ENCODE peak calls at places on chromosomes 11 and 22, in ten cellular contexts. J is heart left ventricle, L is IMR-90, O is tibial nerve, X is cardiac muscle cell, H is OCI-LY7, S is PC-3, K is stomach, W is GM23338, P is colonic mucosa. Z is an unnamed sample. For H3K4me1, the result is how much of the 10 kb centered on the place peaks cover.

GRCh38 chr22:16961477-16962186 is 46.4 kb downstream of the GAB4 start:
- DNase-seq in J (no peak), L (no peak), O (no peak), X (no peak), H (no peak), S (no peak), K (no peak), W (no peak), P (no peak), Z (no peak)

GRCh38 chr11:17607572-17608570 is 60.8 kb downstream of the OTOG start:
- DNase-seq in J (peak), L (no peak), O (no peak), X (no peak), H (no peak), S (no peak), K (no peak), W (no peak), P (peak), Z (no peak)

GRCh38 chr11:130403301-130403804 is 25.1 kb downstream of the ADAMTS8 start:
- DNase-seq in J (peak), L (peak), O (no peak), X (peak), H (no peak), S (peak), K (no peak), W (peak), P (no peak), Z (no peak)

GRCh38 chr22:17767236-17768065 is 6.8 kb downstream of the BID start:
- DNase-seq in J (no peak), L (no peak), O (no peak), X (no peak), H (no peak), S (no peak), K (no peak), W (no peak), P (no peak), Z (no peak)

GRCh38 chr22:48576333-48577013 is 1251.2 kb downstream of the BRD1 start:
- DNase-seq in J (peak), L (no peak), O (no peak), X (no peak), H (no peak), S (no peak), K (no peak), W (peak), P (no peak), Z (peak)

GRCh38 chr11:77473001-77473800 is 693 bp downstream of the PAK1 start:
- DNase-seq in J (peak), L (no peak), O (peak), X (peak), H (no peak), S (peak), K (peak), W (peak), P (peak), Z (peak)

GRCh38 chr22:20115691-20116375 is at the start of gene RANBP1:
- DNase-seq in J (peak), L (no peak), O (no peak), X (no peak), H (no peak), S (no peak), K (no peak), W (peak), P (no peak), Z (no peak)

GRCh38 chr11:20671856-20672546 is 2.6 kb downstream of the NELL1 start:
- DNase-seq in J (no peak), L (no peak), O (no peak), X (peak), H (no peak), S (peak), K (no peak), W (peak), P (no peak), Z (no peak)

GRCh38 chr11:10379433-10379832 is 74.6 kb downstream of the ADM start:
- DNase-seq in J (no peak), L (peak), O (no peak), X (peak), H (no peak), S (peak), K (no peak), W (no peak), P (no peak), Z (no peak)

GRCh38 chr11:45264839-45265515 is 21.2 kb downstream of the SYT13 start:
- DNase-seq in J (no peak), L (peak), O (no peak), X (peak), H (no peak), S (peak), K (no peak), W (no peak), P (no peak), Z (no peak)

GRCh38 chr22:27761652-27762051 is 39.9 kb downstream of the MN1 start:
- DNase-seq in J (no peak), L (no peak), O (no peak), X (no peak), H (no peak), S (no peak), K (no peak), W (no peak), P (no peak), Z (no peak)
- H3K4me1 ChIP-seq in J (under half), L (under half), O (under half), X (under half), H (under half), S (under half), K (under half), W (under half), P (under half), Z (under half)

GRCh38 chr11:8934735-8935478 is 2.2 kb upstream of the C11orf16 start:
- DNase-seq in J (no peak), L (peak), O (no peak), X (peak), H (no peak), S (peak), K (no peak), W (peak), P (no peak), Z (no peak)

GRCh38 chr11:8930456-8931175 is 2.1 kb downstream of the C11orf16 start:
- DNase-seq in J (no peak), L (no peak), O (no peak), X (no peak), H (no peak), S (no peak), K (no peak), W (no peak), P (no peak), Z (no peak)

GRCh38 chr11:8932564-8933180 is at the start of gene C11orf16:
- DNase-seq in J (no peak), L (no peak), O (no peak), X (no peak), H (no peak), S (no peak), K (no peak), W (peak), P (no peak), Z (no peak)

GRCh38 chr11:8937159-8937558 is 4.4 kb upstream of the C11orf16 start:
- DNase-seq in J (no peak), L (no peak), O (no peak), X (no peak), H (no peak), S (no peak), K (no peak), W (no peak), P (no peak), Z (no peak)

GRCh38 chr11:8933931-8934330 is 1.2 kb upstream of the C11orf16 start:
- DNase-seq in J (no peak), L (no peak), O (no peak), X (no peak), H (no peak), S (no peak), K (no peak), W (peak), P (no peak), Z (no peak)
- TF ChIP-seq CTCF in J (no peak), L (peak), O (no peak), X (no peak), H (no peak), S (no peak), K (no peak), W (peak), P (no peak), Z (no peak)

GRCh38 chr22:50180727-50181521 is 4.8 kb upstream of the TRABD start:
- DNase-seq in J (peak), L (no peak), O (no peak), X (no peak), H (no peak), S (no peak), K (no peak), W (no peak), P (no peak), Z (no peak)

GRCh38 chr22:50178871-50179869 is 6.5 kb upstream of the TRABD start:
- DNase-seq in J (no peak), L (no peak), O (no peak), X (no peak), H (no peak), S (no peak), K (no peak), W (no peak), P (no peak), Z (no peak)

GRCh38 chr22:50178471-50178864 is 7.2 kb upstream of the TRABD start:
- DNase-seq in J (no peak), L (no peak), O (no peak), X (no peak), H (no peak), S (no peak), K (no peak), W (peak), P (no peak), Z (no peak)

GRCh38 chr22:50182176-50183081 is 3.3 kb upstream of the TRABD start:
- DNase-seq in J (peak), L (no peak), O (no peak), X (no peak), H (no peak), S (no peak), K (peak), W (no peak), P (peak), Z (peak)

GRCh38 chr22:50179937-50180726 is 5.6 kb upstream of the TRABD start:
- DNase-seq in J (peak), L (no peak), O (no peak), X (no peak), H (no peak), S (no peak), K (no peak), W (no peak), P (no peak), Z (no peak)
- H3K4me3 ChIP-seq in J (no peak), L (no peak), O (no peak), X (no peak), H (no peak), S (no peak), K (no peak), W (no peak), P (no peak), Z (no peak)

DNA sequence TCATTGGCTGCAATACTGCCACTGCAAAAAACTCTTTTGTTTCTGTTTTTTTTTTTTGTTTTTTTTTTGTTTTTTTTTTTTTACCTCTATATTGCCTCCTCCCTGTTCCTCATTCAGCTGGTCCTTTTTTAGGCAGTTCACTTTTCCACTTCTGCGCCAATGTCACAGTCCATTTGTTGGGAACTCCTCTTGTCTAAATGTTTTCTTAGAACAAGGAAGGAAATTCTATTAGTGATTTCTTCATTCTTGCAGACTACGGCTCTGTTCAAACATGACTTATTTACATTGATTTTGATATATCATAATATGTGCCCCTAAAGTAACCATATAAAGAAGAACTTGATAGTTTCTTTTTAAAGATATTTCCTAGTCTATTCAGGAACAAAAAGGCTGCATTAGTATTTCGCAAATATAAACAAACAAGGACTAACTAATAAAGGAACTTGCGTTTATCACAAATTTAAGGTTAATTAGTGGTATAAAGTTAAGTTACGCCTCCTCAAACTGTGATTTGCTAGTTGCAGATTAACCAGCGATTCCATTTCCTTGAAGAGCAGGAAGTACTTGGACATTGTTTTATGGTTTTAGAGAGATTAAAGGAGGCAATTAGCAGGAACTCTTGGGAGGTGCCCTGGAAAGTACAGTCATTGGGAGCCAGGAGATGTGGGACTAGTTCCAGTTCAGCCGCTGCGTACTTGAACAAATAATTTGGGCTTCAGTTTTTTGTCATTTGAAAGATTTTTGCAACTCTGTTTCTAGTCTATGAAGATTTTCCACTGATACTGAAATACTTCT is 3.1 kb downstream of the FAM118B start:
- DNase-seq in J (no peak), L (no peak), O (no peak), X (no peak), H (no peak), S (no peak), K (peak), W (no peak), P (peak), Z (peak)
- H3K4me1 ChIP-seq in J (under half), L (under half), O (under half), X (under half), H (under half), S (under half), K (under half), W (under half), P (under half), Z (under half)

GRCh38 chr22:36985490-36985889 is 33.8 kb downstream of the TST start:
- DNase-seq in J (no peak), L (no peak), O (no peak), X (no peak), H (no peak), S (no peak), K (no peak), W (no peak), P (no peak), Z (no peak)

GRCh38 chr22:36982136-36982535 is 37.1 kb downstream of the TST start:
- DNase-seq in J (no peak), L (no peak), O (no peak), X (no peak), H (peak), S (no peak), K (no peak), W (no peak), P (no peak), Z (no peak)

GRCh38 chr22:36991220-36991619 is 28.0 kb downstream of the TST start:
- DNase-seq in J (no peak), L (no peak), O (no peak), X (no peak), H (no peak), S (no peak), K (no peak), W (peak), P (no peak), Z (no peak)

GRCh38 chr22:36988075-36988474 is 31.2 kb downstream of the TST start:
- DNase-seq in J (no peak), L (no peak), O (no peak), X (no peak), H (no peak), S (no peak), K (no peak), W (no peak), P (no peak), Z (no peak)

GRCh38 chr22:36986242-36986821 is 32.9 kb downstream of the TST start:
- DNase-seq in J (no peak), L (no peak), O (no peak), X (no peak), H (peak), S (peak), K (peak), W (peak), P (peak), Z (no peak)
- TF ChIP-seq CTCF in J (peak), L (peak), O (peak), X (peak), H (peak), S (peak), K (peak), W (peak), P (peak), Z (peak)

GRCh38 chr11:65065898-65066297 is 7.5 kb upstream of the NAALADL1 start:
- DNase-seq in J (no peak), L (no peak), O (no peak), X (no peak), H (no peak), S (no peak), K (no peak), W (no peak), P (no peak), Z (no peak)
- H3K4me3 ChIP-seq in J (no peak), L (no peak), O (no peak), X (no peak), H (no peak), S (no peak), K (no peak), W (no peak), P (no peak), Z (no peak)

DNA sequence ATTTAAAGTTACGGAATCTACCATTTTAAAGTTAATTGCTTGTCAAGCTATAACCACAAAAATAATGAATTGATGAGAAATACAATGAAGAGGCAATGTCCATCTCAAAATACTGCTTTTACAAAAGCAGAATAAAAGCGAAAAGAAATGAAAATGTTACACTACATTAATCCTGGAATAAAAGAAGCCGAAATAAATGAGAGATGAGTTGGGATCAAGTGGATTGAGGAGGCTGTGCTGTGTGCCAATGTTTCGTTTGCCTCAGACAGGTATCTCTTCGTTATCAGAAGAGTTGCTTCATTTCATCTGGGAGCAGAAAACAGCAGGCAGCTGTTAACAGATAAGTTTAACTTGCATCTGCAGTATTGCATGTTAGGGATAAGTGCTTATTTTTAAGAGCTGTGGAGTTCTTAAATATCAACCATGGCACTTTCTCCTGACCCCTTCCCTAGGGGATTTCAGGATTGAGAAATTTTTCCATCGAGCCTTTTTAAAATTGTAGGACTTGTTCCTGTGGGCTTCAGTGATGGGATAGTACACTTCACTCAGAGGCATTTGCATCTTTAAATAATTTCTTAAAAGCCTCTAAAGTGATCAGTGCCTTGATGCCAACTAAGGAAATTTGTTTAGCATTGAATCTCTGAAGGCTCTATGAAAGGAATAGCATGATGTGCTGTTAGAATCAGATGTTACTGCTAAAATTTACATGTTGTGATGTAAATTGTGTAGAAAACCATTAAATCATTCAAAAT is 4.2 kb downstream of the MALAT1 start:
- DNase-seq in J (no peak), L (peak), O (peak), X (peak), H (peak), S (no peak), K (no peak), W (no peak), P (no peak), Z (no peak)
- H3K4me1 ChIP-seq in J (under half), L (under half), O (under half), X (under half), H (half or more), S (half or more), K (under half), W (under half), P (under half), Z (under half)

GRCh38 chr11:118522571-118523072 is 4.7 kb upstream of the TTC36 start:
- DNase-seq in J (no peak), L (peak), O (no peak), X (peak), H (no peak), S (peak), K (no peak), W (peak), P (no peak), Z (no peak)
- TF ChIP-seq CTCF in J (peak), L (peak), O (no peak), X (peak), H (peak), S (peak), K (peak), W (peak), P (no peak), Z (peak)